ENCODE peak calls at places on chromosomes 7 and 10, in seven cellular contexts. X is HCT116, I is K562, C is HepG2, T is H1, M is GM12878, N is SK-N-SH. G is an unnamed sample.

GRCh38 chr7:43481905-43482678 is 100.8 kb upstream of the STK17A start:
- DNase-seq in I (no peak), X (no peak), T (no peak), C (no peak), N (no peak), M (no peak), G (no peak)

GRCh38 chr10:94439275-94439861 is 37.0 kb downstream of the TBC1D12 start:
- DNase-seq in X (no peak), C (no peak), T (no peak), N (no peak), I (no peak), M (no peak), G (no peak)

GRCh38 chr7:95126053-95126709 is 198.2 kb downstream of the PON1 start:
- DNase-seq in M (no peak), C (peak), N (no peak), X (no peak), I (no peak), T (no peak), G (no peak)

GRCh38 chr7:43018446-43018845 is 86.3 kb downstream of the MRPL32 start:
- DNase-seq in X (peak), M (no peak), N (no peak), I (no peak), C (no peak), T (no peak), G (no peak)

GRCh38 chr10:113612154-113612553 is 51.7 kb downstream of the NRAP start:
- DNase-seq in C (no peak), X (no peak), M (no peak), T (no peak), N (no peak), I (no peak), G (no peak)

GRCh38 chr10:17237163-17237562 is 9.1 kb downstream of the VIM start:
- DNase-seq in T (no peak), N (no peak), C (no peak), X (no peak), I (no peak), M (no peak), G (no peak)

GRCh38 chr7:25349283-25349682 is 121.0 kb upstream of the NPVF start:
- DNase-seq in N (no peak), X (no peak), C (no peak), I (no peak), M (no peak), T (no peak), G (no peak)

GRCh38 chr7:146321301-146321700 is 204.7 kb downstream of the CNTNAP2 start:
- DNase-seq in T (no peak), M (no peak), C (no peak), I (no peak), N (no peak), X (no peak), G (no peak)

DNA sequence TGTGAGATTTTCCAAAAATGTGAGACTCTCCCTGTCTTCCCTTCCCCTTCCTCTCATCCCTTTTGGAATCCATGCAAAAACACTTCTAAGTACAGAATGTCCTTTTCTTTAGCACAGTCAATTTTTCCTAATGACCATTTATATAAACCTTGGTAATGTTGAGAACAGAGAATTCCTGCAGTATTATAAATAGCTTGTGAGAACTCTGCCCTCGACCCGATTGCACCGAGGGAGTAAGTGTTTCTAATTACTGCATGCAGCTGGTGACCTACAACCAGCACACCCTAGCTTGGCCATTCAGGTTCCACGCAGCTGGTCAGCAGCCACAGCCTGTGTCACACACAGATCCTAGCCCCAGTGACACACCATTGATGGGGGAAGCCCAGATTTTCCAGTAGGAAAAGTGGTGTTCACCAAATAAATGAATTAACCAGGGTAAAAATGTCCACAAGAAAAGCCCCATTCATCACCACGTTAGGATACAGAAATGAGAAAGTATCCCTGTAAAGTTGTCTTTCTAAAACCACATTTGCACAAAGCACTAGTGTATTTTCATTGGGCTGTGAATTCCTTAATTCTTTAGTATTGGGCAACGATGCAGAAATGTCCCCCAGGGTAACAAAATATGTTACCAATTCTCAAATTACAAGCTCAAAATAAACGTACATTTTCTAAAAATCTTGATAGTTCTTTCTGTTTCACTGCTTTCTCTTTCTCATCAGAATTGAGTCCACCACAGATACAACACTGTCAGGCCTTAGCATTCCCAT is 499.0 kb upstream of the KLF6 start:
- DNase-seq in N (no peak), X (no peak), M (no peak), C (no peak), I (no peak), T (no peak), G (no peak)
- TF ChIP-seq JUND in N (no peak), X (no peak), M (no peak), C (no peak), I (no peak), T (no peak), G (no peak)

GRCh38 chr7:150965273-150965830 is 12.8 kb downstream of the KCNH2 start:
- DNase-seq in T (no peak), N (no peak), C (no peak), I (no peak), X (no peak), M (no peak), G (no peak)
- TF ChIP-seq JUND in T (no peak), N (no peak), C (no peak), I (no peak), X (no peak), M (no peak), G (no peak)

DNA sequence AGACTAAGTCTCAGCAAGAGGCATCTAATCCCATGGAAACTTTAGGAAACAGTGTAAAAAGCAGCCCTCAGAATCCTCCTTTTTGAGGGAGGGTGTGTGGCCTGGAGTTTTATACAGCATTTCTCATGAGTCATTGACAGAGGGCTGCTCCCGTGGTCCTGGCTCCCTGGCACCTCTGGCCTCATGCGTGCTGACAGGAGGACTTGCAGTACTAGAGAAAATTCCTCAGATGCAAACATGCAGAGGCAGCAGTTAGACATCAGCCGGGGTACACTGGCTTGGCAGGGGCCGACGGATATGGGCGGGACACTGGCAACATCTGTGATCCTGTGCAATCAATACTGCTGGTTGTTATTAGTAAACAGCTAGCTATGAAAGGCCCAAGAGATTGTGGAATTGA is 925.1 kb upstream of the CELF2 start:
- DNase-seq in T (no peak), M (no peak), I (no peak), N (no peak), C (no peak), X (no peak), G (peak)
- TF ChIP-seq JUND in T (no peak), M (no peak), I (no peak), N (no peak), C (no peak), X (no peak), G (no peak)

GRCh38 chr7:45104844-45105587 is 6.5 kb downstream of the TBRG4 start:
- DNase-seq in X (no peak), I (no peak), C (no peak), N (peak), T (no peak), M (no peak), G (no peak)

GRCh38 chr7:45105588-45106188 is 5.8 kb downstream of the TBRG4 start:
- DNase-seq in I (no peak), T (no peak), N (no peak), M (no peak), C (no peak), X (no peak), G (no peak)

GRCh38 chr7:45101748-45102147 is 9.7 kb downstream of the TBRG4 start:
- DNase-seq in C (no peak), M (no peak), N (no peak), T (no peak), X (no peak), I (no peak), G (no peak)

GRCh38 chr7:45102785-45103712 is 8.4 kb downstream of the TBRG4 start:
- DNase-seq in T (no peak), X (no peak), M (no peak), I (no peak), N (no peak), C (no peak), G (no peak)

GRCh38 chr7:45103958-45104843 is 7.3 kb downstream of the TBRG4 start:
- DNase-seq in T (no peak), X (no peak), C (no peak), N (no peak), M (no peak), I (no peak), G (no peak)
- TF ChIP-seq JUND in T (no peak), X (no peak), C (no peak), N (no peak), M (no peak), I (no peak), G (no peak)

DNA sequence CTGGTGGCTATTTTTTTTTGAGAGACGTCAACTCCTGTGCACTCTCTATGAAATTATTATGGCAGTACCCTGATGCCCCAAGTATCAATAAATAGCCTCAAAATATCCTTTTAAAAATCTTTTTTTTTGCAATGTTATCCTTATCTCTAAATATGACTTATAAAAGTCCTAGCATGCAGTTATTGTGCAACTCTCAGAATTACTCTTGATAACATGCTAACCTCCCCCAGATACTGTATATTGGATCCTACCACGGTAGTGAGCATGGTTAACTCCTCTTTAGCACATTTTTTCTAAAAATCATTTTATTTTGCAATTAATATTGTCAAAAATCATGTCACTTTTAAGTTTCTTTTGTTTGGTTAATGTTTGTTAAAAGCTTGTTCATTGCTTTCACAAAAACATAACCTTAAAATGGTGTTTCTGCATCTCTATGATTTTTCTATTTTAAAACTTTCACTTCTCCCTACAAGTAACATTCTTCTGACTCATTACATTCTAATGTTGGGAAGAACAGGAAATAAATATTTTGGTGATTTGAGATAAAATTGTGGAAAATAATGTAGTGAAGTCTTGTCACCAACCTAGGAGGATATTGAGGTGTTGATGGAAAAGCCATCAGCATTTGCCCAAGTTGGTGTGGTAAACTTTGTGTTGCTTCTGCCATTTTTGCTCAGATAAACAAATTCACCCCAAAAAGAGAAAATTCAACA is 42.1 kb upstream of the ADRA2A start:
- DNase-seq in X (no peak), T (no peak), N (no peak), M (no peak), C (no peak), I (no peak), G (no peak)
- TF ChIP-seq JUND in X (no peak), T (no peak), N (peak), M (no peak), C (no peak), I (no peak), G (no peak)

G was measured in T47D.